ENCODE peak calls at places on chromosomes 16 and 17, in seven cellular contexts. Y is HT-29; A is T-helper 1 cell; K is IMR-90; H is NCI-H510A treated with DMSO at 0.1 percent for 48 hours; F is ELF-1; L is activated CD8-positive, alpha-beta memory T cell treated with anti-CD3 and anti-CD28 coated beads for 1 hour. W is an unnamed sample.

GRCh38 chr17:71632328-71632727 is 488.5 kb upstream of the SOX9 start:
- DNase-seq in L (no peak), A (no peak), Y (peak), F (no peak), K (peak), H (peak), W (no peak)

GRCh38 chr16:58084635-58085034 is 44.5 kb downstream of the CFAP20 start:
- DNase-seq in A (no peak), K (no peak), Y (no peak), F (no peak), L (no peak), H (no peak), W (no peak)

GRCh38 chr16:68776821-68777485 is 39.9 kb downstream of the CDH1 start:
- DNase-seq in A (no peak), H (no peak), Y (no peak), F (no peak), L (no peak), K (no peak), W (no peak)

GRCh38 chr17:7748098-7748775 is 30.7 kb downstream of the DNAH2 start:
- DNase-seq in A (no peak), F (peak), L (no peak), H (no peak), K (peak), Y (no peak), W (no peak)

GRCh38 chr16:8712589-8713361 is 38.4 kb downstream of the ABAT start:
- DNase-seq in K (no peak), Y (no peak), L (no peak), F (no peak), A (no peak), H (no peak), W (no peak)

GRCh38 chr17:64706224-64707076 is 44.3 kb upstream of the SMURF2 start:
- DNase-seq in H (no peak), Y (peak), L (no peak), F (no peak), K (no peak), A (no peak), W (peak)

GRCh38 chr16:27764869-27765675 is 215.1 kb downstream of the KATNIP start:
- DNase-seq in Y (no peak), H (no peak), A (no peak), F (no peak), K (no peak), L (no peak), W (no peak)

GRCh38 chr17:57017625-57018024 is 39.7 kb downstream of the SCPEP1 start:
- DNase-seq in K (no peak), A (no peak), F (no peak), H (no peak), Y (no peak), L (no peak), W (no peak)

W was measured in MG63.